ENCODE peak calls at places on chromosomes 11 and 22, in six cellular contexts. B, R, W, M, O and Y are unnamed samples.

GRCh38 chr11:89436071-89436470 is 55.1 kb downstream of the NOX4 start:
- DNase-seq in W (no peak), B (no peak), R (no peak), O (peak; percentile 58), M (no peak), Y (no peak)

GRCh38 chr11:106306942-106307341 is 229.5 kb downstream of the AASDHPPT start:
- DNase-seq in W (no peak), B (no peak), R (no peak), O (no peak), M (no peak), Y (no peak)

GRCh38 chr22:43733138-43733537 is 79.0 kb downstream of the EFCAB6 start:
- DNase-seq in W (no peak), M (no peak), O (no peak), R (no peak), B (no peak), Y (no peak)

GRCh38 chr22:36465232-36466021 is 16.0 kb downstream of the TXN2 start:
- DNase-seq in W (peak; percentile 97), O (peak; percentile 93), R (peak; percentile 86), B (no peak), M (peak; percentile 92), Y (peak; percentile 86)

GRCh38 chr11:46879056-46879585 is 33.0 kb upstream of the CKAP5 start:
- DNase-seq in B (no peak), W (no peak), O (no peak), M (no peak), R (no peak), Y (no peak)

GRCh38 chr11:44988981-44989635 is 38.4 kb upstream of the TP53I11 start:
- DNase-seq in R (no peak), M (no peak), W (no peak), B (no peak), O (no peak), Y (no peak)

GRCh38 chr22:48734359-48734758 is 1093.3 kb downstream of the BRD1 start:
- DNase-seq in B (no peak), W (no peak), R (no peak), M (no peak), O (no peak), Y (no peak)

GRCh38 chr11:303359-303758 is 4.0 kb upstream of the IFITM5 start:
- DNase-seq in M (no peak), R (no peak), B (no peak), W (no peak), O (no peak), Y (no peak)

GRCh38 chr11:37322333-37323194 is 724.5 kb upstream of the RAG2 start:
- DNase-seq in O (no peak), M (no peak), B (no peak), R (no peak), W (no peak), Y (no peak)

GRCh38 chr11:67033661-67034166 is 10.8 kb downstream of the SYT12 start:
- DNase-seq in R (no peak), B (peak; percentile 61), O (peak; percentile 99), M (no peak), W (peak; percentile 99), Y (peak; percentile 45)

GRCh38 chr11:133833101-133833898 is 12.0 kb downstream of the SPATA19 start:
- DNase-seq in R (no peak), W (no peak), O (no peak), B (no peak), M (no peak), Y (no peak)

GRCh38 chr11:123233280-123233977 is 38.4 kb upstream of the CLMP start:
- DNase-seq in W (no peak), R (no peak), O (no peak), B (no peak), M (no peak), Y (no peak)

GRCh38 chr11:34997872-34998548 is 81.6 kb downstream of the PDHX start:
- DNase-seq in O (peak; percentile 58), R (no peak), M (no peak), B (no peak), W (peak; percentile 33), Y (peak; percentile 44)

GRCh38 chr11:84714316-84714780 is 912.8 kb downstream of the DLG2 start:
- DNase-seq in R (peak; percentile 34), O (peak; percentile 6), W (peak; percentile 2), B (no peak), M (no peak), Y (peak; percentile 15)

GRCh38 chr22:37120569-37121340 is 11.2 kb upstream of the TMPRSS6 start:
- DNase-seq in M (no peak), B (no peak), R (no peak), W (no peak), O (no peak), Y (no peak)

GRCh38 chr11:65868076-65868667 is 4.4 kb downstream of the EFEMP2 start:
- DNase-seq in O (no peak), M (peak; percentile 70), W (no peak), B (no peak), R (no peak), Y (no peak)

GRCh38 chr11:77184136-77184860 is 56.3 kb downstream of the MYO7A start:
- DNase-seq in R (no peak), B (no peak), M (no peak), W (no peak), O (no peak), Y (no peak)

GRCh38 chr11:119023741-119024140 is 5.2 kb downstream of the TRAPPC4 start:
- DNase-seq in R (no peak), O (no peak), B (no peak), W (no peak), M (no peak), Y (no peak)

GRCh38 chr11:126817523-126818450 is 182.8 kb downstream of the KIRREL3 start:
- DNase-seq in B (no peak), W (no peak), O (no peak), M (no peak), R (no peak), Y (no peak)

GRCh38 chr11:32056445-32056844 is 34.4 kb upstream of the RCN1 start:
- DNase-seq in B (no peak), M (no peak), W (no peak), R (no peak), O (no peak), Y (no peak)

GRCh38 chr22:35150163-35151107 is 84.5 kb downstream of the ISX start:
- DNase-seq in M (peak; percentile 69), O (peak; percentile 42), B (no peak), R (peak; percentile 50), W (peak; percentile 63), Y (peak; percentile 5)

GRCh38 chr22:46352691-46353386 is 17.3 kb downstream of the TRMU start:
- DNase-seq in B (peak; percentile 32), R (peak; percentile 72), M (no peak), O (peak; percentile 26), W (no peak), Y (peak; percentile 72)

GRCh38 chr11:9796854-9797253 is 133.0 kb downstream of the SWAP70 start:
- DNase-seq in O (no peak), B (no peak), R (no peak), W (no peak), M (no peak), Y (no peak)

GRCh38 chr11:94830722-94831121 is 62.6 kb downstream of the AMOTL1 start:
- DNase-seq in M (no peak), O (no peak), W (no peak), R (no peak), B (no peak), Y (no peak)

GRCh38 chr11:5690736-5691135 is 1.1 kb downstream of the TRIM22 start:
- DNase-seq in B (no peak), R (no peak), W (peak; percentile 73), O (peak; percentile 13), M (no peak), Y (no peak)

GRCh38 chr11:126414615-126415014 is 59.1 kb downstream of the ST3GAL4 start:
- DNase-seq in O (no peak), B (no peak), R (no peak), W (no peak), M (no peak), Y (no peak)

GRCh38 chr11:96091476-96091875 is 167.6 kb upstream of the MTMR2 start:
- DNase-seq in B (no peak), R (no peak), W (no peak), M (no peak), O (peak; percentile 27), Y (no peak)
- H3K27ac ChIP-seq in B (no peak overlapping the region), R (no peak overlapping the region), W (no peak overlapping the region), M (no peak overlapping the region), O (no peak overlapping the region), Y (no peak overlapping the region)

DNA sequence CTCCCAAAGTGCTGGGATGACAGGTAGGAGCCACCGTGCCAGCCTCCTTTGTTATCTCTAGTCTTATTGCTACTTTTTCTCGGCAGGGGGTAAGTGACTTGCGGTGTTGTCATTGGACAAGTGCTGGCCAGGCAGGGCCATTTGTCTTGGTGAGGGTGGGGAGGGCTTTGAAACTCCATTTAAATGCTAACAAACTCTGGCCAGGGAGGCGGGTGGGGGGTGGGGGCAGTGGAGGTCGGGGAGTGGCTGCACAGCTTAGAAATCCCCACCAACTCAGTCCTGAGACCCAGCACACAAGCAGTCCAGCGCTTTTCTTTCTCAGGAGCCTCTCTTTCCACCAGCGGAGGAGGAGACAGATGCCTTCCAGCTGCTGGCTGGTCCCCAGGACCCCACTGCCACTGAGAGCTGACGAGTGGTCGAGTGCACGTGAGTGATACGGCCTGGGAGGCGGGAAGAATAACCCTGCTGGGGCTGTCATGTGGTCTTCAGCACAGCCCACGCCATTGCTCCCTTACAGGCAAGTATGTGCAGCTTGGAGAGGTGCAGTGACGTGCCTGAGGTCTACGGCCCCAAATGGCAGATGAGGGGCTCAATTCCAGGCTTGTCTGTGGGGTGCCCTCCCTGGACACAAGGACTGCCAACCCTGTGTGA is 24.2 kb upstream of the OSBPL5 start:
- DNase-seq in O (no peak), W (no peak), B (no peak), M (peak; percentile 57), R (no peak), Y (no peak)
- H3K27ac ChIP-seq in O (no peak overlapping the region), W (no peak overlapping the region), B (no peak overlapping the region), M (no peak overlapping the region), R (no peak overlapping the region), Y (no peak overlapping the region)

DNA sequence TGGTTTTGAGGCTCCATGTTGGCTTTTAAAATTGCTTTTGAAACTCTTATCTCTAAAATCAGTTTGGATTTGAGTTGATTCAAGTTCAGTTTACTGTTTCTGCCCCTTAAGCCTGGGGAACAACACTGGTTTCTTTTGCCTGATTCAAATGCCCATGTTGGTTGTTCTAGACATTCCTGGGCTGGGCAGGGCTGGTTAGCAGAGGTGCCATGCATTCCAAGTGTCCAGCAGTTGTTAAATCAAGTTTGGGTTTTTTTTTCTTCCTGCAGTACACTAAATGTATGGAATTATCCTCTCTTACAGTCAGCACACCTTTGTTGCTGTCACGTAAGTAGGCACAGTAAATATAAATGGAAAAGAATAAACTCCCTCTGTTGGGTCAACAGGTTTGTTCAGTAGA is 67.2 kb upstream of the MTMR2 start:
- DNase-seq in W (no peak), M (no peak), B (no peak), R (no peak), O (no peak), Y (peak; percentile 53)
- H3K27ac ChIP-seq in W (peak overlapping the region; percentile 93), M (no peak overlapping the region), B (no peak overlapping the region), R (peak overlapping the region; percentile 3), O (peak overlapping the region; percentile 51), Y (no peak overlapping the region)

DNA sequence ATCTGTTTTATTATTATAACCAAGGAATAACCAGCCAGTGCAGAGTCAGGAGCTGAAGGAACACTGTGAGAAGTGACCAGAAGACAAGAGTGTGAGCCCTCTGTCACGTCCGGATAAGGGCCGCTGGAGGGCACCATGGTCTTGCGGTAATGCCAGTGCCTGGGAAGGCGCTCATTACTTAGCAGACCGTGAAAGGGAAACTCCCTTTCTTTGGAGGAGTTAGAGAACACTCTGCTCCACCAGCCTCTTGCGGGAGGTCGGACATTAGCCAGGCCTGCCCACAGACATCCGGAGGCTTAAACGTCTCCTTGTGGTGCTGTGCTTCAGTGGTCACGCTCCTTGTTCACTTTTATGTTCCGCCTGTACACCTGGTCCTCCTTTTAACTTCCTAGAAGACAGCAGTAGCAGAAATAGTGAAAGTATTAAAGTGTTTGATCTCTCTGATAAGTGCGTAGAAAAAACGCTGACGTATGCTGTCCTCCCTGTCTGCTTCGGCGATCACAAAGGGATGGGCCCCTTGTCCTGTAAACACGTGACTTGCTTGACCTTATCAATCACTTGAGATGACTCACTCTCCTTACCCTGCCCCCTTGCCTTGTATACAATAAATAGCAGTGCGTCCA is 120.6 kb upstream of the LMO1 start:
- DNase-seq in R (no peak), W (peak; percentile 4), O (no peak), M (peak; percentile 79), B (no peak), Y (no peak)
- H3K27ac ChIP-seq in R (no peak overlapping the region), W (no peak overlapping the region), O (no peak overlapping the region), M (no peak overlapping the region), B (no peak overlapping the region), Y (no peak overlapping the region)